ENCODE peak calls at places on chromosomes 1 and 21, in eight cellular contexts. W, H, O, Z, Y, M, S and E are unnamed samples.

GRCh38 chr1:235302143-235302542 is 25.8 kb downstream of the ARID4B start:
- DNase-seq in M (no peak), W (no peak), Y (no peak), Z (no peak), H (no peak), S (no peak), O (no peak), E (no peak)

GRCh38 chr1:179586107-179586823 is 5.4 kb upstream of the TDRD5 start:
- DNase-seq in Y (peak), S (peak), Z (no peak), M (peak), O (peak), W (no peak), H (peak), E (no peak)

GRCh38 chr1:217407426-217407825 is 223.5 kb downstream of the GPATCH2 start:
- DNase-seq in Y (no peak), S (no peak), M (no peak), O (no peak), H (no peak), Z (no peak), W (no peak), E (no peak)

GRCh38 chr21:46392921-46393320 is 65.8 kb upstream of the DIP2A start:
- DNase-seq in M (peak), O (no peak), W (no peak), Z (no peak), H (peak), S (no peak), Y (no peak), E (no peak)

GRCh38 chr1:153957744-153958110 is 685 bp downstream of the CRTC2 start:
- DNase-seq in Y (no peak), W (no peak), O (peak), M (peak), Z (peak), H (peak), S (no peak), E (no peak)

GRCh38 chr1:159141584-159142518 is 29.6 kb upstream of the CADM3 start:
- DNase-seq in S (no peak), Y (no peak), W (no peak), Z (no peak), O (no peak), H (peak), M (peak), E (no peak)

GRCh38 chr21:45572783-45573451 is 30.7 kb upstream of the SLC19A1 start:
- DNase-seq in W (no peak), S (peak), Y (no peak), O (no peak), H (no peak), Z (no peak), M (no peak), E (no peak)

GRCh38 chr1:20708891-20709290 is 8.9 kb downstream of the KIF17 start:
- DNase-seq in O (no peak), M (no peak), Z (no peak), H (no peak), S (no peak), W (no peak), Y (no peak), E (no peak)

GRCh38 chr21:28734522-28735175 is 258.0 kb downstream of the LTN1 start:
- DNase-seq in Z (no peak), S (no peak), M (no peak), H (no peak), Y (no peak), O (no peak), W (no peak), E (no peak)

GRCh38 chr1:206631085-206631509 is 4.2 kb upstream of the DYRK3 start:
- DNase-seq in H (peak), M (peak), Y (peak), S (no peak), Z (no peak), O (peak), W (no peak), E (no peak)

GRCh38 chr1:155932085-155932484 is 2.1 kb downstream of the KHDC4 start:
- DNase-seq in H (no peak), O (no peak), S (no peak), Z (no peak), Y (no peak), M (no peak), W (no peak), E (no peak)

GRCh38 chr21:41562101-41563000 is 54.4 kb upstream of the TMPRSS2 start:
- DNase-seq in S (no peak), M (no peak), Z (no peak), O (peak), W (no peak), H (no peak), Y (no peak), E (no peak)

GRCh38 chr1:234782821-234783220 is 172.8 kb upstream of the IRF2BP2 start:
- DNase-seq in Z (no peak), W (no peak), M (no peak), H (no peak), O (no peak), S (no peak), Y (no peak), E (no peak)

GRCh38 chr1:218482683-218483082 is 137.5 kb downstream of the TGFB2 start:
- DNase-seq in M (no peak), O (no peak), S (no peak), Y (no peak), H (no peak), W (no peak), Z (no peak), E (no peak)

GRCh38 chr21:39525129-39525528 is 73.4 kb downstream of the SH3BGR start:
- DNase-seq in S (no peak), M (no peak), H (no peak), O (peak), Z (no peak), Y (no peak), W (no peak), E (no peak)

GRCh38 chr1:172938676-172939075 is 112.1 kb downstream of the TNFSF18 start:
- DNase-seq in S (no peak), W (no peak), M (no peak), O (no peak), H (peak), Y (no peak), Z (no peak), E (no peak)

GRCh38 chr1:75449998-75450397 is 160.9 kb downstream of the SLC44A5 start:
- DNase-seq in M (no peak), H (peak), S (no peak), W (no peak), Y (no peak), O (no peak), Z (no peak), E (no peak)

GRCh38 chr1:149997585-149998262 is 12.8 kb downstream of the OTUD7B start:
- DNase-seq in Y (no peak), H (no peak), W (no peak), Z (no peak), M (no peak), S (no peak), O (no peak), E (no peak)

GRCh38 chr1:33232716-33233115 is 23.6 kb upstream of the ZNF362 start:
- DNase-seq in M (no peak), Z (no peak), H (no peak), W (no peak), S (no peak), O (no peak), Y (no peak), E (no peak)

GRCh38 chr1:25026757-25027450 is 96.8 kb upstream of the RUNX3 start:
- DNase-seq in Y (no peak), O (no peak), S (no peak), Z (no peak), W (no peak), H (no peak), M (no peak), E (no peak)

GRCh38 chr1:169108897-169109560 is 2.5 kb downstream of the ATP1B1 start:
- DNase-seq in Z (no peak), M (no peak), O (peak), H (peak), Y (no peak), W (no peak), S (peak), E (no peak)

GRCh38 chr21:42439284-42440186 is 35.8 kb downstream of the UBASH3A start:
- DNase-seq in S (no peak), H (no peak), Z (no peak), O (no peak), Y (no peak), M (no peak), W (no peak), E (no peak)

GRCh38 chr1:67393240-67393639 is 37.0 kb downstream of the SERBP1 start:
- DNase-seq in M (no peak), Y (peak), H (peak), S (no peak), Z (no peak), W (no peak), O (peak), E (no peak)

GRCh38 chr1:202275061-202275770 is 66.5 kb downstream of the UBE2T start:
- DNase-seq in Z (no peak), Y (no peak), W (no peak), H (no peak), M (no peak), O (no peak), S (no peak), E (peak)

GRCh38 chr21:33229776-33230517 is at the start of gene IFNAR2:
- DNase-seq in Z (peak), S (peak), Y (peak), O (peak), W (peak), H (peak), M (peak), E (peak)

GRCh38 chr1:117178756-117179155 is 32.0 kb downstream of the VTCN1 start:
- DNase-seq in S (no peak), W (no peak), H (peak), Z (no peak), O (no peak), Y (no peak), M (no peak), E (no peak)

GRCh38 chr1:1755426-1755825 is 22.8 kb downstream of the NADK start:
- DNase-seq in W (no peak), Z (no peak), M (no peak), H (no peak), Y (no peak), S (no peak), O (no peak), E (no peak)

GRCh38 chr1:236522937-236523703 is 662 bp upstream of the LGALS8 start:
- DNase-seq in H (no peak), W (no peak), Y (peak), Z (no peak), O (peak), S (peak), M (no peak), E (no peak)

GRCh38 chr21:26095131-26095530 is 75.4 kb downstream of the APP start:
- DNase-seq in Y (no peak), S (no peak), W (no peak), H (no peak), M (no peak), O (no peak), Z (no peak), E (no peak)

GRCh38 chr21:26093094-26093493 is 77.5 kb downstream of the APP start:
- DNase-seq in W (no peak), S (no peak), Y (no peak), O (no peak), Z (no peak), H (peak), M (no peak), E (no peak)

GRCh38 chr21:26089730-26090129 is 80.8 kb downstream of the APP start:
- DNase-seq in S (no peak), Y (no peak), H (no peak), W (no peak), M (no peak), O (no peak), Z (no peak), E (no peak)

GRCh38 chr21:26087223-26087918 is 83.2 kb downstream of the APP start:
- DNase-seq in O (no peak), H (no peak), Y (no peak), Z (no peak), M (no peak), W (no peak), S (no peak), E (no peak)

DNA sequence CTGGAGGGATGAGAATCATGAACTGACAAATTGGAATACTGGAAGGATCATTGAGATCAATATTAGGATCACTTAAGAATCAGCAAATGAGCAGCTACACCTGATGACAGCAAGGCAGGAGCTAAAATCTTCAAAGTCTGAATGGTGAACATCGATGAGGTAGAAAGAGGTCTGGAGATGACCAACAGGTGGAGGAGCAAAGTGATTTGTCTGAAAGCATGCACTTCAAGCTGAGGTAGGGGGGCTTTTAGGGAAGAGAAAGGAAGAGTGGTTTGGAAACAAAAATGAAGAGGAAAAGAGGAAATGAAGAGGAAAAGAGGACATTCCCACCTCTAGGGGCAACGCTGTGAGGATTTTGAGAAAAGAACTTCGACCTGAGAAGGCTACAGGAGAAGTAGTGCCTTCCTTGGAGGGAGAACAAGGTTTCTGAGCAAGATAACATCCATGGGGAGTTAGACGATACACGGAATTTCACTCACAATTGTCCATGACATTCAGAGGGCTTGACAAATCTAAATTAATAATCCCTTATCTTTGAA is 79.0 kb downstream of the APP start:
- DNase-seq in H (no peak), M (no peak), Z (no peak), W (no peak), S (no peak), O (no peak), Y (no peak), E (no peak)
- TF ChIP-seq CTCF in H (no peak), M (no peak), Z (no peak), W (no peak), S (no peak), O (no peak), Y (no peak), E (no peak)

DNA sequence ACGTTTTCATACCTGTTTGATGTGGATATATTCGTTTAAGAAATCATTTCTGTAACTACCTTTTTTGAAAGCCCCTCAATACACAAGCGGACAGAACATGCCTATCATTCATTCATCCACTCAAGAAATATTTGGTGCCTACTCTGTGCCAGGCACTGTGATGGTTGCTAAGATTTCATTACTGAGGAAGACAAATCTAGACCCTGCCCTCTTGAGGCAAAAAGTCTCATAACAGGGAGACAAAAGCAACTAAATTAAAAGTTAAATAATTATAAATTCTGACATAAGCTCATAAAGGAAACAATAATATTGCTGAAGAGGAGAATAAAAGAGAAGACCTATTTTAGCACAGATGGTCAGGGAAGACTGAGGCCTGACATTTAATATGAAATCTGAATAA is 203.5 kb upstream of the ZNHIT6 start:
- DNase-seq in Z (no peak), S (no peak), Y (no peak), M (peak), O (no peak), H (no peak), W (no peak), E (no peak)
- TF ChIP-seq CTCF in Z (no peak), S (no peak), Y (no peak), M (peak), O (no peak), H (peak), W (no peak), E (peak)

GRCh38 chr1:45585110-45585426 is 1.2 kb downstream of the NASP start:
- DNase-seq in W (no peak), O (no peak), H (no peak), S (no peak), M (no peak), Y (no peak), Z (no peak), E (no peak)

GRCh38 chr1:45585496-45586075 is 1.7 kb downstream of the NASP start:
- DNase-seq in M (no peak), H (no peak), Z (no peak), O (no peak), Y (no peak), W (no peak), S (no peak), E (no peak)

GRCh38 chr1:45583264-45583665 is 576 bp upstream of the NASP start:
- DNase-seq in M (peak), Z (peak), Y (peak), H (peak), O (peak), S (peak), W (peak), E (peak)

GRCh38 chr1:45583666-45584350 is at the start of gene NASP:
- DNase-seq in S (peak), Y (peak), O (peak), M (peak), H (peak), Z (peak), W (peak), E (peak)

GRCh38 chr1:45584351-45585109 is 689 bp downstream of the NASP start:
- DNase-seq in O (peak), W (peak), H (peak), Y (peak), M (peak), S (peak), Z (peak), E (peak)
- TF ChIP-seq CTCF in O (no peak), W (peak), H (no peak), Y (no peak), M (no peak), S (no peak), Z (no peak), E (peak)

DNA sequence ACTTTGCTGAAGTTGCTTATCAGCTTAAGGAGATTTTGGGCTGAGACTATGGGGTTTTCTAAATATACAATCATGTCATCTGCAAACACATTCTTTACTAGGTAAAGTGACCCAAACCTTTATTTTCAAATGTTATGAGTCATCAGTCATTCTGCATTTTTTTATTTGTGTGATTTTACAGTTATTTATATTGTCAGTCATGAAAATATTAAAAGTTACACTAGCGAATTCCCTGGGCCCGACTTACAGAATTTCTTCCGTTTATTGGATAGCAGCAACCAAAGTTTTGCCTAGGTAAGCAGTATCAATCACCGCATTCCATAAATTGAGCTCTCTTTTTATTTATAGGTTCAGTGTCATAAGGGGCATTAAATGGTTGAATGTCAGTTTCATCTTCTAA is 13.8 kb downstream of the OR2M5 start:
- DNase-seq in S (no peak), W (no peak), Z (no peak), Y (no peak), O (no peak), H (no peak), M (no peak), E (no peak)
- TF ChIP-seq CTCF in S (no peak), W (no peak), Z (no peak), Y (no peak), O (no peak), H (no peak), M (no peak), E (no peak)

GRCh38 chr1:114620419-114620818 is 39.0 kb upstream of the BCAS2 start:
- DNase-seq in O (no peak), W (no peak), M (no peak), Y (no peak), Z (no peak), H (no peak), S (no peak), E (no peak)
- TF ChIP-seq CTCF in O (no peak), W (no peak), M (no peak), Y (no peak), Z (no peak), H (no peak), S (no peak), E (peak)

GRCh38 chr1:100882622-100883186 is 11.9 kb downstream of the EXTL2 start:
- DNase-seq in Z (no peak), M (no peak), W (no peak), H (no peak), S (no peak), Y (no peak), O (no peak), E (no peak)

GRCh38 chr1:100881687-100882086 is 13.0 kb downstream of the EXTL2 start:
- DNase-seq in H (no peak), Z (no peak), M (no peak), S (no peak), W (no peak), O (no peak), Y (no peak), E (no peak)

GRCh38 chr1:100879422-100879821 is 15.2 kb downstream of the EXTL2 start:
- DNase-seq in H (no peak), Z (no peak), Y (no peak), O (no peak), S (no peak), W (no peak), M (no peak), E (no peak)

GRCh38 chr1:100883963-100884362 is 10.7 kb downstream of the EXTL2 start:
- DNase-seq in Z (no peak), Y (no peak), H (peak), W (no peak), S (no peak), O (no peak), M (peak), E (no peak)
- TF ChIP-seq CTCF in Z (no peak), Y (no peak), H (no peak), W (no peak), S (no peak), O (no peak), M (peak), E (no peak)

DNA sequence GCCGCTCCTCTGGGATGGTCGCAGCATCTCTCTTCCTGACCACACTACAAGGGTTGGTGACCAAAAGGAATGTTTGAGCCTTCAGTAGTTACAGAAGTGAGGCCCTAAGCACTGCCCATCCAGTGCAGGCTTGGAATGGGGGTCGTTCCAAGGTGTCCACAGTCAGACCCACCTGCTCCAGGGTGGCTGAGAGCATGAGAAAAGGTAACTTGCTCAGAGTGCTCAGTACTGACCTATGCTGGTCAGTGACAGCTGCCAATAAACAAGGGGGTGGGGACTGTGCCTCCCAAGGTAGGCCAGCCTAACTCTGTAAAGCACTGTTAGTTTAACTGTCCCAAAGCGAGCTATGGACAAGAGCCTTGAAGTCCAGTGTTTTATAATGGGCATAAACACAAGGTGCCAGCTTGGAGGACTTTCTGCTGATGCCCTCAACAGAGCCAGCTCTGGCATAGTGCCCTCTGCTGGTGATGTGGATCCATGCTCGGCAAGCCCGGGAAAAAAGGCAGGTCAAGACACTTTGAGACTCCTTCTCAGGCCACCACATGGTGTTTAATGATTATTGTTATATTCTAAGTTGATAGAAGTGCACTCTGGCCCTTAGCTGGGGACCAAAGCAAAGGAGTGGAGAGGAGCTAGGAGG is 78.1 kb upstream of the DNAH14 start:
- DNase-seq in Y (peak), W (peak), O (peak), H (peak), M (peak), Z (peak), S (peak), E (no peak)
- TF ChIP-seq CTCF in Y (peak), W (peak), O (peak), H (peak), M (peak), Z (peak), S (no peak), E (peak)